ENCODE peak calls at places on chromosomes 3 and 15, in six cellular contexts. N is GM12878, K is HepG2, A is H1, B is GM12892, U is K562. T is an unnamed sample.

GRCh38 chr3:99119312-99119810 is 217.9 kb upstream of the DCBLD2 start:
- DNase-seq in U (no peak), B (no peak), A (no peak), K (no peak), N (no peak), T (no peak)

GRCh38 chr3:149375164-149375823 is 2.2 kb downstream of the TM4SF1 start:
- DNase-seq in U (no peak), N (no peak), A (no peak), K (no peak), B (no peak), T (no peak)

GRCh38 chr3:128385080-128385832 is 81.4 kb downstream of the DNAJB8 start:
- DNase-seq in B (no peak), N (no peak), U (no peak), K (peak), A (no peak), T (no peak)

GRCh38 chr15:32683906-32684584 is 33.8 kb upstream of the GREM1 start:
- DNase-seq in B (no peak), K (no peak), A (no peak), N (no peak), U (no peak), T (no peak)

GRCh38 chr3:114213669-114214541 is 23.5 kb downstream of the ZNF80 start:
- DNase-seq in B (no peak), N (peak), U (no peak), A (peak), K (no peak), T (no peak)

GRCh38 chr3:7489417-7489816 is 628.5 kb downstream of the GRM7 start:
- DNase-seq in K (no peak), N (no peak), B (no peak), A (no peak), U (no peak), T (no peak)

GRCh38 chr3:197339841-197340520 is 41.6 kb upstream of the DLG1 start:
- DNase-seq in K (peak), B (no peak), A (no peak), U (no peak), N (no peak), T (no peak)

GRCh38 chr3:142706308-142707127 is 17.3 kb upstream of the TRPC1 start:
- DNase-seq in N (no peak), K (no peak), U (no peak), B (no peak), A (no peak), T (no peak)

GRCh38 chr15:36026627-36027026 is 480.7 kb upstream of the DPH6 start:
- DNase-seq in N (no peak), U (no peak), K (no peak), A (no peak), B (no peak), T (no peak)

GRCh38 chr15:48373855-48374421 is 42.7 kb downstream of the DUT start:
- DNase-seq in U (no peak), A (no peak), K (no peak), N (no peak), B (no peak), T (no peak)

GRCh38 chr15:90665288-90666134 is 51.6 kb upstream of the BLM start:
- DNase-seq in K (peak), A (no peak), B (peak), N (peak), U (peak), T (peak)

GRCh38 chr15:75532413-75533250 is 46.5 kb downstream of the PTPN9 start:
- DNase-seq in U (no peak), N (no peak), B (no peak), K (peak), A (no peak), T (no peak)

GRCh38 chr3:120348065-120348980 is 831 bp downstream of the LRRC58 start:
- DNase-seq in N (no peak), K (peak), B (peak), A (peak), U (no peak), T (no peak)

GRCh38 chr3:184176377-184177330 is 2.0 kb downstream of the AP2M1 start:
- DNase-seq in N (no peak), A (peak), B (no peak), U (peak), K (peak), T (no peak)

GRCh38 chr15:70063284-70063991 is 34.3 kb downstream of the TLE3 start:
- DNase-seq in N (no peak), A (no peak), U (no peak), B (no peak), K (no peak), T (no peak)

GRCh38 chr3:132870596-132870995 is 148.4 kb upstream of the NPHP3 start:
- DNase-seq in B (no peak), K (no peak), N (no peak), A (no peak), U (no peak), T (no peak)

GRCh38 chr3:39196671-39197446 is 4.5 kb upstream of the XIRP1 start:
- DNase-seq in N (no peak), B (no peak), U (no peak), A (no peak), K (no peak), T (no peak)

GRCh38 chr3:112871735-112872134 is 25.1 kb upstream of the CD200R1L start:
- DNase-seq in A (no peak), U (no peak), B (no peak), N (no peak), K (no peak), T (no peak)

GRCh38 chr15:73908030-73908821 is 18.0 kb upstream of the LOXL1 start:
- DNase-seq in N (peak), U (peak), A (no peak), B (peak), K (peak), T (peak)

GRCh38 chr3:24494616-24495333 is at the start of gene THRB:
- DNase-seq in K (peak), B (peak), N (no peak), A (no peak), U (peak), T (peak)

GRCh38 chr3:116445291-116445841 is at the start of gene LSAMP:
- DNase-seq in U (no peak), A (peak), B (no peak), N (no peak), K (no peak), T (no peak)

GRCh38 chr15:84590406-84590805 is 10.4 kb upstream of the ZSCAN2 start:
- DNase-seq in K (no peak), B (no peak), A (no peak), U (no peak), N (no peak), T (no peak)

GRCh38 chr3:190825389-190826016 is 37.0 kb downstream of the GMNC start:
- DNase-seq in U (no peak), K (no peak), N (no peak), A (no peak), B (no peak), T (no peak)

GRCh38 chr3:131026321-131027151 is at the start of the genes ASTE1 and NEK11:
- DNase-seq in A (peak), N (peak), B (peak), K (peak), U (peak), T (peak)
- TF ChIP-seq POLR2AphosphoS5 in A (peak), N (peak), B (peak), K (peak), U (peak), T (peak)

DNA sequence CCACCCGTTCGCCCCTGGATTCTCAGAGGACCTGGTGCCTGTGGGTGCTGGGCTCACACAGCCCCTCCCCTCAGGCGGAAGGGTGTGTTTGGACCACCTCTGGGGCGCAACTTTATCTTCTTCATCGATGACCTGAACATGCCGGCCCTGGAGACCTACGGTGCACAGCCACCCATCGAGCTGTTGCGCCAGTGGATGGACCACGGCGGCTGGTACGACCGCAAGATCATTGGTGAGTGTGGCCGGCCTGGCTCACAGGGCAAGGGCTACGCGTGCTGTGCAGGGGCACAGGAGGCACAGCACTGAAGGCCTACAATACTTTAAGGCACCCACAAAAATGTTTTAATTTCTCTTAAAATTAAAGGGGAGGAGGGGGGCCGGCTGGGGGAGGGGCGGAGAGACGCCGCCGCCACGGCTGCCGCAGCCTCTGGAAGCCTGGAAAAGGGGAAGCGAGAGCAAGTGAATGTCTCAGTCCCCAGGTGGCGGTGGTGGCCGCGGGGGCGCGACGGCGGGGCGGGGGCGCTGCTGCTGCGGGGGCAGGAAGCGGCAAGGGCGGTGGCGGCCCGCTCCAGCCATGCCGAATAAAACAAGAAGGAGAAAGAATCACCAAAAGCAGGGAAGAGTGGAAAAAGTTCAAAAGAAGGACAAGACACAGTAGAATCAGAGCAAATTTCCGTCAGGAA is 56.8 kb downstream of the DNAH1 start:
- DNase-seq in A (no peak), B (peak), K (no peak), U (peak), N (no peak), T (peak)
- TF ChIP-seq TAF1 in A (no peak), B (no peak), K (no peak), U (no peak), N (no peak), T (no peak)

GRCh38 chr3:61862614-61863289 is 301.4 kb downstream of the PTPRG start:
- DNase-seq in U (no peak), N (no peak), A (no peak), B (no peak), K (no peak), T (no peak)
- TF ChIP-seq POLR2A in U (no peak), N (no peak), A (no peak), B (no peak), K (no peak), T (no peak)

GRCh38 chr3:188241072-188241471 is 87.1 kb downstream of the LPP start:
- DNase-seq in K (no peak), A (no peak), U (no peak), B (no peak), N (no peak), T (no peak)
- TF ChIP-seq POLR2AphosphoS5 in K (no peak), A (no peak), U (no peak), B (no peak), N (no peak), T (no peak)

GRCh38 chr3:11548721-11549131 is 95.0 kb downstream of the VGLL4 start:
- DNase-seq in B (no peak), K (no peak), A (no peak), U (no peak), N (no peak), T (no peak)
- TF ChIP-seq TAF1 in B (no peak), K (no peak), A (no peak), U (no peak), N (no peak), T (no peak)

GRCh38 chr15:41971089-41971892 is 1.1 kb downstream of the EHD4 start:
- DNase-seq in K (peak), U (no peak), A (no peak), B (peak), N (peak), T (peak)
- TF ChIP-seq POLR2A in K (no peak), U (no peak), A (no peak), B (peak), N (peak), T (peak)

DNA sequence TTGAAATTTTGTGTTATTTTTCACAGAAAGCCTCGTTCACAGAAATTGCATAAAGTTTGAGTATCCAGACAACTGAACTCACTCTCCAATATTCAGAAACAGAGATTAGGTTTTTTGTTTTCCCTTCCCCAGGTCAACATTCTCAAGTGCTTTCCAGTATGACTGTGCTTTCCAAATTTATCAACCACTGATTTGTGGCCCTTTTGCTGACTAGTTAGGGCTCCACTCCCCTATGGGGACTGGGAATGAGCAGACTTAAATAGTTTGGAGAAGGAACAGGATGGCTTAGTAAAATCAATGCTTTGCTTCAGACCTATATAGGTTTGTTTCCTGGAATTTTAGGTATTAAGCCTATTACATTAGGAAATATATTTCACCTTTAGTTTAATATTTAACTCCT is 38.2 kb upstream of the NAALADL2 start:
- DNase-seq in N (no peak), K (no peak), B (no peak), A (no peak), U (no peak), T (no peak)
- TF ChIP-seq POLR2AphosphoS5 in N (no peak), K (no peak), B (no peak), A (no peak), U (no peak), T (no peak)

T was measured in GM12891.